ENCODE peak calls at places on chromosomes 11 and 22, in ten cellular contexts. O is bronchial epithelial cell; F is CD8-positive, alpha-beta T cell; V is cardiac fibroblast; R is fibroblast of the aortic adventitia; A is prostate gland; E is psoas muscle; T is body of pancreas; U is Peyer's patch; J is upper lobe of left lung. S is an unnamed sample.

GRCh38 chr22:42745118-42745517 is 24.4 kb upstream of the A4GALT start:
- DNase-seq in U (no peak), R (peak; percentile 50), V (peak; percentile 52), E (no peak), F (no peak), A (no peak), T (no peak), O (peak; percentile 81), J (no peak), S (no peak)

GRCh38 chr11:63553759-63554158 is 9.4 kb downstream of the PLAAT2 start:
- DNase-seq in R (no peak), V (peak; percentile 54), A (no peak), F (peak; percentile 80), E (peak; percentile 49), J (no peak), T (no peak), U (no peak), O (no peak), S (no peak)

GRCh38 chr11:94897330-94897768 is 76.0 kb downstream of the CWC15 start:
- DNase-seq in E (no peak), T (peak; percentile 58), J (no peak), V (peak; percentile 72), R (peak; percentile 68), F (no peak), A (peak; percentile 23), U (no peak), O (peak; percentile 40), S (peak; percentile 27)

GRCh38 chr11:120324932-120325810 is at the start of gene TLCD5:
- DNase-seq in F (no peak), O (no peak), A (peak; percentile 46), E (peak; percentile 75), V (peak; percentile 72), R (peak; percentile 52), U (peak; percentile 70), J (peak; percentile 92), T (peak; percentile 72), S (no peak)

GRCh38 chr11:26442131-26442530 is 110.2 kb downstream of the ANO3 start:
- DNase-seq in V (peak; percentile 49), O (peak; percentile 4), T (no peak), E (no peak), J (no peak), U (no peak), F (no peak), R (peak; percentile 88), A (no peak), S (no peak)

GRCh38 chr11:87260811-87261210 is 223.1 kb downstream of the TMEM135 start:
- DNase-seq in F (no peak), J (no peak), U (no peak), T (no peak), A (no peak), E (no peak), O (no peak), V (no peak), R (peak; percentile 52), S (no peak)

GRCh38 chr22:42068351-42068730 is 2.3 kb downstream of the NAGA start:
- DNase-seq in U (no peak), O (no peak), F (no peak), E (no peak), V (no peak), J (no peak), T (no peak), A (no peak), R (no peak), S (no peak)

GRCh38 chr11:12634329-12634728 is 39.9 kb upstream of the TEAD1 start:
- DNase-seq in R (no peak), O (no peak), E (no peak), J (no peak), V (no peak), A (no peak), F (no peak), U (no peak), T (no peak), S (no peak)

GRCh38 chr11:121802542-121802941 is 313.5 kb downstream of the BLID start:
- DNase-seq in V (no peak), F (no peak), A (no peak), O (no peak), T (no peak), U (no peak), R (no peak), J (no peak), E (no peak), S (no peak)

GRCh38 chr11:134331565-134332188 is at the start of gene GLB1L2:
- DNase-seq in O (peak; percentile 29), T (peak; percentile 85), R (peak; percentile 3), A (peak; percentile 76), U (peak; percentile 95), E (peak; percentile 86), V (peak; percentile 43), F (peak; percentile 74), J (peak; percentile 95), S (peak; percentile 22)

GRCh38 chr22:33576205-33576604 is 344.1 kb downstream of the LARGE1 start:
- DNase-seq in E (no peak), O (no peak), A (no peak), V (no peak), J (no peak), T (no peak), R (no peak), F (no peak), U (no peak), S (no peak)

GRCh38 chr11:114061053-114062049 is 1.8 kb downstream of the ZBTB16 start:
- DNase-seq in U (peak; percentile 67), A (no peak), J (peak; percentile 86), E (peak; percentile 91), T (peak; percentile 73), V (peak; percentile 71), O (no peak), F (no peak), R (no peak), S (peak; percentile 49)

GRCh38 chr11:132944557-132944920 is 587.8 kb downstream of the OPCML start:
- DNase-seq in T (no peak), O (no peak), E (no peak), R (no peak), U (no peak), F (no peak), A (no peak), J (no peak), V (no peak), S (no peak)
- TF ChIP-seq CTCF in T (no peak), O (no peak), E (no peak), R (no peak), U (no peak), F (no peak), A (no peak), J (no peak), V (no peak), S (no peak)

GRCh38 chr11:133118563-133119303 is 413.6 kb downstream of the OPCML start:
- DNase-seq in O (no peak), A (no peak), E (no peak), T (no peak), U (no peak), V (no peak), R (no peak), J (no peak), F (no peak), S (no peak)
- H3K4me3 ChIP-seq in O (no peak overlapping the region), A (no peak overlapping the region), E (no peak overlapping the region), T (no peak overlapping the region), U (no peak overlapping the region), V (no peak overlapping the region), R (no peak overlapping the region), J (no peak overlapping the region), F (no peak overlapping the region), S (no peak overlapping the region)

GRCh38 chr22:47011131-47011854 is 248.8 kb downstream of the TBC1D22A start:
- DNase-seq in F (no peak), J (no peak), R (no peak), A (no peak), V (no peak), T (no peak), U (no peak), E (no peak), O (no peak), S (no peak)

GRCh38 chr22:47013861-47014635 is 251.6 kb downstream of the TBC1D22A start:
- DNase-seq in U (no peak), R (no peak), F (no peak), V (no peak), A (no peak), T (no peak), O (no peak), J (no peak), E (no peak), S (no peak)

GRCh38 chr22:47014636-47014930 is 252.1 kb downstream of the TBC1D22A start:
- DNase-seq in A (no peak), V (no peak), E (no peak), F (no peak), T (no peak), U (no peak), O (no peak), R (no peak), J (no peak), S (no peak)

GRCh38 chr22:47014946-47015345 is 252.5 kb downstream of the TBC1D22A start:
- DNase-seq in F (no peak), T (no peak), R (no peak), V (no peak), E (no peak), J (no peak), O (no peak), A (no peak), U (no peak), S (no peak)

DNA sequence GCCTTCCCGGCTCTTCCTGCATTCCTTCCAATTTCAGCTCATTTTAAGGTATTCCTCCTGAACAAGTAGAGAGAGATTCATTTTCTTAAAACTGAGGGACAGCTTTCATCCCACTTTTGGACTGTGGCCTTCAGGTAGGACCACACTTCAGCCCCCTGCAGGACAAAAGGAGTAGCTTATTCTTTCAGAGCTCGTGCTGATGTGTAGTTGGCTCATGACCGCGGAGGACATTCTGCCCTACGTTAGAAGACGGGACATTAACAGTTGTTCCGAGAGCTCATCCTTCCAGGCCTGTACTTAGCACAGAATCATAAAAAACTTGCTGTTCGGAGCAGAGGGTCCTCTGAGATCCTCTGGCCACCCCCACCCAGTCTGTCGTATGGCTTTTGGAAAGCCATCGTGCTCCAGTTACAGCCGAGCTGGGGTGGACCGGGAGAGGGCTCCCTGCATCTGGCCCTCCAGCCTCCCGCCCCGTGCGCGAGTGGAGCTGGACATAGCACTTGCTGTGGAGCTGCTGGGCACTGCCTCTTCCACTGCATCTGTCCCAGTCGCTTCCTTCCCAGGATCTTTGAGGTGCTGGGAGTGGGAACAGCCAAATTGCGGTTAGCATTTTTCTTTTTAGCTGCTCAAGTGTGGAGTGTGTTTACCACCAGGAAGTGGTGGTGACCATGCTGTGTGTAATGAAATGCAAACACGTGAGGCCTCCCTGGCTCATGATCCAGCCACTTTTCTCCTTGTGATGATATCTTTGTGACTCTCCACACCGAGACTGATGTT is 250.3 kb downstream of the TBC1D22A start:
- DNase-seq in U (no peak), A (no peak), V (peak; percentile 25), R (no peak), T (no peak), O (peak; percentile 44), F (no peak), E (no peak), J (no peak), S (no peak)
- TF ChIP-seq CTCF in U (no peak), A (no peak), V (peak; percentile 12), R (no peak), T (no peak), O (no peak), F (no peak), E (no peak), J (no peak), S (no peak)

DNA sequence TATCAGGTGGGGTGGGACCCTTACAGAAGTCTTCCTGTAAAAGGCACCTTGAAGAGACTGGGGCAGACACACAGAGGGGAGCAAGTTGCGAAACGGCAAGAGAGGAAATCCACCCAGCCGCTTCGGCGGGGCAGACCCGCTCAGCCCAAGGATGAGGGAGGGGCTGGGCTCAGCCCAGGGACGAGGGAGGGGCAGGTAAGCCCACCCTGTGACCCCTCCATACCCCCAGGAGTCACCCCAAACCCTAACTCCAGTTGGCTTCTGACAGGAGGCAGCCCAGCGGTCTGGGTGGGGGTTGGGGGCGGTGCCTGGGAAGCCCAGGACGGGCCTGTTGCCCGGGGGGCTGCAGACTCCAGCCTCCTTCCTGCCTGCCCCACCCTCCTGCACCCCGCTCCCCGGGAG is 971 bp downstream of the OSBPL5 start:
- DNase-seq in T (peak; percentile 10), F (no peak), U (peak; percentile 50), E (peak; percentile 54), V (no peak), R (no peak), J (peak; percentile 72), A (no peak), O (no peak), S (no peak)
- H3K4me3 ChIP-seq in T (peak overlapping the region; percentile 55), F (peak overlapping the region; percentile 54), U (peak overlapping the region; percentile 82), E (peak overlapping the region; percentile 84), V (peak overlapping the region; percentile 90), R (peak overlapping the region; percentile 86), J (peak overlapping the region; percentile 73), A (peak overlapping the region; percentile 87), O (peak overlapping the region; percentile 52), S (peak overlapping the region; percentile 64)